ENCODE peak calls at places on chromosomes 4 and X, in four cellular contexts. D is tibial artery, P is mesendoderm, L is hepatocyte. I is an unnamed sample.

GRCh38 chr4:119835511-119835910 is 206.9 kb upstream of the PDE5A start:
- DNase-seq in D (no peak), P (no peak), L (peak), I (no peak)

GRCh38 chrX:10007604-10008003 is 40.4 kb downstream of the CLDN34 start:
- DNase-seq in D (no peak), P (no peak), L (no peak), I (no peak)

GRCh38 chr4:46250997-46251396 is 127.1 kb upstream of the GABRG1 start:
- DNase-seq in D (no peak), P (no peak), L (peak), I (no peak)

GRCh38 chr4:127469575-127470289 is 163.0 kb upstream of the INTU start:
- DNase-seq in D (no peak), P (no peak), L (no peak), I (no peak)

GRCh38 chrX:20500171-20500865 is 233.6 kb upstream of the RPS6KA3 start:
- DNase-seq in D (no peak), P (no peak), L (no peak), I (no peak)

GRCh38 chr4:129336457-129336856 is 240.5 kb downstream of the C4orf33 start:
- DNase-seq in D (no peak), P (no peak), L (no peak), I (no peak)

GRCh38 chr4:243407-243806 is 61.9 kb downstream of the ZNF732 start:
- DNase-seq in D (no peak), P (peak), L (no peak), I (no peak)

GRCh38 chrX:19545651-19546050 is 30.3 kb upstream of the MAP3K15 start:
- DNase-seq in D (no peak), P (no peak), L (no peak), I (no peak)

GRCh38 chr4:76179398-76180318 is 31.5 kb upstream of the NUP54 start:
- DNase-seq in D (peak), P (peak), L (peak), I (peak)

GRCh38 chrX:5236096-5236495 is 992.6 kb downstream of the NLGN4X start:
- DNase-seq in D (no peak), P (peak), L (peak), I (no peak)

GRCh38 chr4:173288296-173288695 is 45.9 kb downstream of the HMGB2 start:
- DNase-seq in D (peak), P (peak), L (peak), I (no peak)

GRCh38 chr4:4384837-4385236 is 2.1 kb upstream of the NSG1 start:
- DNase-seq in D (no peak), P (peak), L (no peak), I (no peak)

GRCh38 chr4:67292045-67292444 is 253.3 kb downstream of the CENPC start:
- DNase-seq in D (no peak), P (no peak), L (no peak), I (no peak)

GRCh38 chr4:38788327-38788726 is 5.5 kb upstream of the TLR10 start:
- DNase-seq in D (no peak), P (no peak), L (no peak), I (no peak)

GRCh38 chr4:4840351-4840750 is 19.1 kb upstream of the MSX1 start:
- DNase-seq in D (no peak), P (no peak), L (no peak), I (no peak)

GRCh38 chr4:186920486-186920885 is 196.8 kb upstream of the FAT1 start:
- DNase-seq in D (no peak), P (no peak), L (no peak), I (no peak)

GRCh38 chr4:13875160-13875559 is 247.6 kb upstream of the BOD1L1 start:
- DNase-seq in D (no peak), P (no peak), L (no peak), I (no peak)

GRCh38 chr4:147769386-147769785 is 37.5 kb downstream of the ARHGAP10 start:
- DNase-seq in D (no peak), P (no peak), L (no peak), I (no peak)

GRCh38 chrX:140766024-140766611 is 56.6 kb downstream of the LINC00632 start:
- DNase-seq in D (peak), P (peak), L (peak), I (peak)

GRCh38 chr4:40648742-40649281 is 19.1 kb upstream of the RBM47 start:
- DNase-seq in D (peak), P (peak), L (no peak), I (no peak)

GRCh38 chr4:57369446-57369845 is 259.3 kb upstream of the IGFBP7 start:
- DNase-seq in D (no peak), P (no peak), L (no peak), I (no peak)

GRCh38 chrX:52422884-52423283 is 54.1 kb downstream of the XAGE2 start:
- DNase-seq in D (no peak), P (no peak), L (no peak), I (no peak)

GRCh38 chrX:29662759-29663503 is 552.4 kb upstream of the MAGEB2 start:
- DNase-seq in D (no peak), P (peak), L (peak), I (no peak)

GRCh38 chr4:1767770-1768366 is 25.2 kb upstream of the FGFR3 start:
- DNase-seq in D (no peak), P (peak), L (peak), I (no peak)

GRCh38 chrX:55342533-55343501 is 78.1 kb upstream of the PAGE3 start:
- DNase-seq in D (no peak), P (peak), L (no peak), I (no peak)

GRCh38 chrX:47796433-47796906 is 40.2 kb upstream of the ZNF81 start:
- DNase-seq in D (no peak), P (no peak), L (no peak), I (no peak)

GRCh38 chr4:73650255-73650654 is 30.0 kb upstream of the RASSF6 start:
- DNase-seq in D (no peak), P (no peak), L (no peak), I (no peak)

GRCh38 chr4:186981161-186981560 is 257.5 kb upstream of the FAT1 start:
- DNase-seq in D (no peak), P (no peak), L (no peak), I (no peak)

GRCh38 chrX:119982145-119982544 is 38.6 kb upstream of the NKAP start:
- DNase-seq in D (no peak), P (no peak), L (no peak), I (no peak)

GRCh38 chr4:83323136-83323535 is 11.5 kb downstream of the HPSE start:
- DNase-seq in D (no peak), P (no peak), L (peak), I (no peak)

GRCh38 chr4:175953960-175954521 is 111.6 kb upstream of the WDR17 start:
- DNase-seq in D (no peak), P (peak), L (no peak), I (no peak)

GRCh38 chr4:1218892-1219552 is 29.9 kb downstream of the CTBP1 start:
- DNase-seq in D (no peak), P (no peak), L (no peak), I (no peak)

GRCh38 chrX:1239681-1240142 is 27.3 kb upstream of the CRLF2 start:
- DNase-seq in D (peak), P (no peak), L (no peak), I (peak)

GRCh38 chr4:156638925-156639605 is 332.5 kb downstream of the PDGFC start:
- DNase-seq in D (no peak), P (peak), L (no peak), I (no peak)

GRCh38 chrX:24235084-24235710 is 78.7 kb downstream of the SUPT20HL2 start:
- DNase-seq in D (no peak), P (no peak), L (no peak), I (no peak)

GRCh38 chr4:98778206-98778605 is 119.8 kb upstream of the TSPAN5 start:
- DNase-seq in D (no peak), P (no peak), L (peak), I (no peak)

GRCh38 chr4:2438822-2439718 is 20.3 kb downstream of the CFAP99 start:
- DNase-seq in D (no peak), P (no peak), L (no peak), I (no peak)

GRCh38 chr4:87835192-87835591 is 2.4 kb downstream of the MEPE start:
- DNase-seq in D (no peak), P (peak), L (no peak), I (no peak)

GRCh38 chr4:87835732-87836131 is 3.0 kb downstream of the MEPE start:
- DNase-seq in D (no peak), P (no peak), L (no peak), I (no peak)

GRCh38 chr4:87838207-87838606 is 5.4 kb downstream of the MEPE start:
- DNase-seq in D (no peak), P (peak), L (no peak), I (no peak)

GRCh38 chr4:87840149-87840548 is 7.4 kb downstream of the MEPE start:
- DNase-seq in D (no peak), P (no peak), L (no peak), I (no peak)

GRCh38 chr4:87839309-87839946 is 6.7 kb downstream of the MEPE start:
- DNase-seq in D (peak), P (peak), L (peak), I (peak)
- H3K27ac ChIP-seq in D (no peak), P (no peak), L (no peak), I (peak)

DNA sequence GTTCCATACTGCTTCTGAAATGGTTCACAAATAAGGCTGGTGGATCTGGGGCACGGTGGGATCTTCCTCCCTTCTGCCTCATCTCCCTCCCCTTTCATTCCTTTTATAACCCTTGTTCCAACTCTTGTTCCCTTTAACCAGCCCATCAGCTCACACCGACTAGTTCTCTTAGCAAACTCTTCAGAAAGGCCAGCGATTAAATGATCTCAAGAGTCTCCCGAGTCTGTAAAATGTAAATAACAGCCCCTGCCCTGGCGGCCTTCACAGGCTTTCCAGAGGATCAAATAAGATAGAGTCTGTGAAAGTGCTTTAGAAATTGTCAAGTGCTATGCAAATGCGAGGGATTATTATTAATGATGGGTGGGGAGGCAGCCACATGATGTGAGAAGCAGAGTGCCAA is 27.1 kb downstream of the TSC22D3 start:
- DNase-seq in D (no peak), P (no peak), L (no peak), I (no peak)
- H3K27ac ChIP-seq in D (peak), P (no peak), L (peak), I (peak)

DNA sequence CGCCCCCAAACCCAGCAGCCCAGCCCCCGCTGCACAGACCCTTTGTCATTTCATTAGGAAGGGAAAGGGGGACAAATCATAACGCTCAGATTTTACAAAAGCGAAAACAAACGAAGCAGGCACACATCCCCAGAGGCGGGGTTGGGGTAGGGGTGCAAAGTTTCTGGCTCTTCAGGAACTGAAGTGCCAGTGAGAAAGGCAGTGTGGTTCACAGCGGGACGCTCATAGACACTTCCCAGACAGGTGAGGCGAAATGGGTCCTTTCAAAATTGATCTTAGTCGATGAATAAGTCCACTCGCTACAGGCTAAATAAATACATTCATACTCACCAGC is 1.2 kb upstream of the MBNL3 start:
- DNase-seq in D (no peak), P (peak), L (no peak), I (no peak)
- H3K27ac ChIP-seq in D (no peak), P (no peak), L (peak), I (no peak)

DNA sequence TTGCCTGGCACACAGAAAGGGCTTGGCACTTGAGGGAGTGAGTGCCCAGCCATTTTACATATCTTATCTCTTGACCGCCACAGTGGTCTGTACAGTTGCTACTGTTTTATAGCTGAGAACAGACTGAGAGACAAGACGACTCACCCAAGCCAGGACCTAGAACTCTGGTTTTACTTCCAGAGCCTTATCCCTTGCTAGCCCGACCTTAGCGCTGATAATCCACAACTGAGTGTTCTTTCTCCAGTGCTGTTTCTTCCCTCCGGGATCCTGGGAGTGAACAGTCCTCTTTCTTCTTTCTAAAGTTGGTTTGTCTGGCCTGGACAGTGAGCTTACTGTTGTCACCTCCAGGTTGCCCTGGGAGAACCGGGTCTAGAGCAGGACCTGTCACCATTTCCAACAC is 52.5 kb upstream of the TADA2B start:
- DNase-seq in D (no peak), P (no peak), L (no peak), I (no peak)
- H3K27ac ChIP-seq in D (no peak), P (no peak), L (no peak), I (no peak)

GRCh38 chr4:80074059-80074458 is 1.0 kb upstream of the ANTXR2 start:
- DNase-seq in D (no peak), P (no peak), L (no peak), I (no peak)
- H3K27ac ChIP-seq in D (peak), P (no peak), L (peak), I (no peak)

GRCh38 chrX:37684426-37684825 is 1.2 kb upstream of the XK start:
- DNase-seq in D (no peak), P (no peak), L (no peak), I (no peak)
- H3K27ac ChIP-seq in D (peak), P (no peak), L (no peak), I (no peak)

DNA sequence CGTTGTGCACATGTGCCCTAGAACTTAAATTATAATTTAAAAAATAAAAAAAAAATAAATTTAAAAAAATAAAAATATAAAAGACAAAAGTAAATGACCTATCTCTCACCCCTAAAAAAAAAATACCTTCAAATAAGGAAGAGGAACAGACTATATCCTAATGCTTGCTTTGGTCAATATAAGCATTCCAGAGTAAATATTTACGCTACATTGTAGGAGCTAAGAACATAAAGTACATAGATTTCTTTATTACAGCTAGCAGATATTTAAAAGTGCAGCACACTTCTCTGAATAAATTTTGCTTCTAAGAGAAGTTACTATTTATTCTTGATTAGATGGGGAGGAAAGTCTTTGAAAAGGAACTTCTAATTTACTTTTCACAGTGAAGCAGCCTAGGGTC is 24.5 kb upstream of the UGT2B11 start:
- DNase-seq in D (no peak), P (no peak), L (no peak), I (no peak)
- H3K27ac ChIP-seq in D (no peak), P (no peak), L (peak), I (no peak)

GRCh38 chr4:153523171-153523757 is 57.1 kb downstream of the TMEM131L start:
- DNase-seq in D (no peak), P (peak), L (no peak), I (no peak)

GRCh38 chr4:153521467-153521866 is 55.3 kb downstream of the TMEM131L start:
- DNase-seq in D (no peak), P (no peak), L (no peak), I (no peak)

GRCh38 chr4:153520871-153521329 is 54.7 kb downstream of the TMEM131L start:
- DNase-seq in D (no peak), P (no peak), L (no peak), I (no peak)

GRCh38 chr4:153522800-153523089 is 56.6 kb downstream of the TMEM131L start:
- DNase-seq in D (no peak), P (no peak), L (no peak), I (no peak)

DNA sequence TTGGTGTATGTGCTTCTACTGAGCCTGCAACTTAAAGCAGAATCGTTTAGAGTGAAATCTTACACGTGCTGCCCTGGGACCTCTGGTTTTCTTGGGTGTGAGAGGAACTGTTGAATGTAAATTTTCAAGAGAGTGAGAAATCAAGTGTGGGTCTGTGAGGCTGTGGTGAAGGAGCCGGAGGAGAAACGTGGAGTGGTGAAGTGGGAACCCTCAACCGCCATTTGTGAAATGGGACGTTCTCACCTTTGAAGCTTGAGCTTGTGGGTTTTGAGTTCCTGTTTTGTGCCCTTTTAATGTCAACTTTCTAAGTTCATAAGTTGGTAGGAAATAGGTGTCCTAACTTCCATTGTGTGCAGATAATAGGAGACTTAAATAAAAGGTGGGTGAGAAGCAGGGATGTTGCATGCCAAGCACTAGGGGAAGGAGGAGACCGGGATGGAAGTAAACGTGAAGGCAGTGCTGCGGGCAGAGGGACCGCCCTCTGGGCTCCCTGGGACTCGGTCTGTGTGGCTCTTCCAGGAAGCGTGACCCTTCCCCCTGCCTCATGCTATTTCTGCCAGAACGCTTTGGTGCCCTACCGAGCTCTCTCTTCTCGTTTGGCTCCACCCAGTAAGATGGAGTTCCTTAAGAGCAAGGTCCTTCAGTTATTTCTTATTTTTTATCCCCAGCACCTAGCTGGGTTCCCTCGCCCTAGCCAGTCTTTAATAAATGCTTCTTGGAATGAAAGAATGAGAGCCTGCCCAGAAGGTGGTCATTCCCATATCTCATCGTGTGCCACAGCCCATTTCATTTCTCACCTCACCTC is 56.0 kb downstream of the TMEM131L start:
- DNase-seq in D (no peak), P (peak), L (no peak), I (no peak)
- H3K27ac ChIP-seq in D (peak), P (peak), L (no peak), I (no peak)

GRCh38 chr4:15040916-15041463 is 38.7 kb downstream of the CPEB2 start:
- DNase-seq in D (no peak), P (peak), L (no peak), I (no peak)

GRCh38 chr4:15043922-15044321 is 41.6 kb downstream of the CPEB2 start:
- DNase-seq in D (no peak), P (no peak), L (no peak), I (no peak)

GRCh38 chr4:15037923-15038541 is 35.8 kb downstream of the CPEB2 start:
- DNase-seq in D (no peak), P (no peak), L (no peak), I (no peak)

GRCh38 chr4:15042529-15043167 is 40.4 kb downstream of the CPEB2 start:
- DNase-seq in D (no peak), P (peak), L (peak), I (no peak)

DNA sequence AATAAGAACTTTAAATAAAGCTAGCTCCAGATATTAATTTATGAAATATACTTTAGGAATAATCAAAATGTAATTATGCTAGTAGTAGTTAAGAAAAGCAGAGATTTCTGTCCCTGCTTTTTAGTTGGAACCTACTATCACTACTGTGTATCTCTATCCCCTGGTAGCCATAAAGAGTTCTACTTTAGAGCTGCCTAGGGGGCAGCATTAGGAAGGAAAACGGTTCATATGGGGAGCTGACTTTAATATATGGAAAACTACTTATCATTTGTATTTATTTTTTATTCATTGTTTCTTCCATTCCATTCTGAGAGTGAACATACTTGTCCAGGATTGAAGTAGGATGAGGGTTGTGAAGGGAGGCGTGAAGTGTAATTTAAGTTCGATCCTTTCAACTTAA is 40.9 kb downstream of the CPEB2 start:
- DNase-seq in D (no peak), P (peak), L (no peak), I (no peak)
- H3K27ac ChIP-seq in D (peak), P (no peak), L (peak), I (peak)

DNA sequence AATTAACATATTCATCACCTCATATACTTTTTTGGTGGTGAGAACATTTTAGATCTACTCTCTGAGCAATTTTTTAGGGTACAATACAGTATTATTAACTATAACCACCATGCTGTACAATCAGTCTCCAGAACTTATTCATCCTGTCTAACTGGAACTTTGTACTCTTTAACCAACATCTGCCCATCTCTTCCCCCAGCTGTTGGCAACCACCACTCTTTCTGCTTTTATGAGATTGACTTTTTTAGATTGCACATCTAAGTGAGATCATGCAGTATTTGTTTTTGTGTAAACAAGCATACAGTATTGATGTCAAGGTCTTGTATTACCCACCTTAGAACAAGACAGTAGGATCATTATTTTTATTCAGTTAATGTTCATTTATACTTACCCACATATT is 516.8 kb downstream of the RPA4 start:
- DNase-seq in D (no peak), P (no peak), L (no peak), I (no peak)
- H3K27ac ChIP-seq in D (no peak), P (no peak), L (peak), I (no peak)